ENCODE peak calls at places on chromosome 20, in ten cellular contexts. Q is esophagus squamous epithelium, V is H1, T is lower lobe of right lung, H is left ventricle myocardium inferior, L is body of pancreas, K is OCI-LY7, D is cardiac muscle cell, C is heart right ventricle, Y is suprapubic skin. U is an unnamed sample.

GRCh38 chr20:43941476-43942212 is 27.0 kb downstream of the TOX2 start:
- DNase-seq in Q (no peak), V (no peak), T (no peak), H (no peak), L (no peak), K (peak; percentile 33), D (no peak), C (no peak), Y (no peak), U (no peak)

GRCh38 chr20:50624351-50625016 is 66.9 kb downstream of the RIPOR3 start:
- DNase-seq in Q (no peak), V (no peak), T (peak; percentile 69), H (no peak), L (peak; percentile 82), K (peak; percentile 53), D (no peak), C (no peak), Y (no peak), U (no peak)

GRCh38 chr20:2991532-2991931 is 51.9 kb upstream of the GNRH2 start:
- DNase-seq in Q (no peak), V (no peak), T (no peak), H (no peak), L (no peak), K (no peak), D (no peak), C (no peak), Y (no peak), U (no peak)

GRCh38 chr20:57462781-57463180 is 62.2 kb downstream of the CTCFL start:
- DNase-seq in Q (no peak), V (no peak), T (no peak), H (no peak), L (no peak), K (no peak), D (no peak), C (no peak), Y (no peak), U (no peak)

GRCh38 chr20:53547664-53548239 is 45.9 kb downstream of the ZNF217 start:
- DNase-seq in Q (no peak), V (peak; percentile 9), T (no peak), H (no peak), L (peak; percentile 36), K (peak; percentile 63), D (peak; percentile 80), C (no peak), Y (no peak), U (peak; percentile 48)

GRCh38 chr20:40728470-40728869 is 39.4 kb upstream of the MAFB start:
- DNase-seq in Q (no peak), V (no peak), T (no peak), H (no peak), L (no peak), K (peak; percentile 41), D (no peak), C (no peak), Y (no peak), U (no peak)

GRCh38 chr20:49976542-49976941 is 6.2 kb upstream of the SNAI1 start:
- DNase-seq in Q (no peak), V (no peak), T (no peak), H (no peak), L (no peak), K (no peak), D (no peak), C (no peak), Y (no peak), U (no peak)

GRCh38 chr20:63402178-63402859 is 41.2 kb upstream of the CHRNA4 start:
- DNase-seq in Q (no peak), V (no peak), T (no peak), H (no peak), L (no peak), K (no peak), D (no peak), C (no peak), Y (no peak), U (no peak)

GRCh38 chr20:20768202-20768815 is 55.9 kb upstream of the RALGAPA2 start:
- DNase-seq in Q (no peak), V (no peak), T (no peak), H (no peak), L (no peak), K (no peak), D (no peak), C (no peak), Y (no peak), U (no peak)

GRCh38 chr20:54433653-54434052 is 41.7 kb upstream of the DOK5 start:
- DNase-seq in Q (no peak), V (no peak), T (peak; percentile 53), H (no peak), L (peak; percentile 68), K (no peak), D (no peak), C (no peak), Y (no peak), U (no peak)

GRCh38 chr20:3077618-3078134 is 6.3 kb downstream of the OXT start:
- DNase-seq in Q (no peak), V (no peak), T (no peak), H (no peak), L (no peak), K (no peak), D (no peak), C (no peak), Y (no peak), U (no peak)

GRCh38 chr20:24045621-24046020 is 57.0 kb upstream of the GGTLC1 start:
- DNase-seq in Q (no peak), V (no peak), T (no peak), H (no peak), L (no peak), K (no peak), D (no peak), C (no peak), Y (no peak), U (no peak)

GRCh38 chr20:35279040-35279439 is 1.1 kb upstream of the MMP24OS start:
- DNase-seq in Q (no peak), V (no peak), T (no peak), H (no peak), L (peak; percentile 43), K (no peak), D (no peak), C (no peak), Y (no peak), U (no peak)

GRCh38 chr20:4471221-4471620 is 250.5 kb upstream of the PRND start:
- DNase-seq in Q (no peak), V (no peak), T (no peak), H (no peak), L (no peak), K (no peak), D (no peak), C (no peak), Y (no peak), U (no peak)

GRCh38 chr20:5612476-5613291 is 137.5 kb upstream of the SHLD1 start:
- DNase-seq in Q (no peak), V (no peak), T (no peak), H (no peak), L (no peak), K (no peak), D (no peak), C (no peak), Y (no peak), U (no peak)

GRCh38 chr20:48682529-48683385 is 145.0 kb downstream of the PREX1 start:
- DNase-seq in Q (no peak), V (no peak), T (peak; percentile 91), H (peak; percentile 89), L (peak; percentile 97), K (no peak), D (peak; percentile 98), C (peak; percentile 84), Y (no peak), U (peak; percentile 52)

GRCh38 chr20:44642203-44643153 is 9.0 kb downstream of the ADA start:
- DNase-seq in Q (no peak), V (no peak), T (peak; percentile 70), H (peak; percentile 81), L (peak; percentile 77), K (peak; percentile 65), D (peak; percentile 69), C (peak; percentile 68), Y (no peak), U (no peak)

DNA sequence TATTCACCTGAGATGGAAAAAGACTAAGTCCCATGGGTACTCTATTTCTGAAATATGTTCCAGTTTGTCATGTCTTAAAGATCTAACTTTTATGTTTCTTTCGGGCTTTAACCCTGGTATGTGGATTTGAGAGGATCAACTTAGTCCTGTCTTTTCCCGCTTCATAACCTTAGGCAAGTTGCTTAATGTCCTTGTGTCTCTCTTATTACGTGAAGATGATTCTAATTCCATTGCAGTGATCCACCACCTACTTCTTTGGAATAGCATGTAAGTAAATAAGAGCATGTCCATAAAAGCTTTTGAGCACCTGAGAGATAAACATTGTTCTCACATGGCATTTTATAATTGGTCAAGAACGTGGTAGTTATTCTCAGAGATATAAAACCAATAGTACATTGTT is 23.0 kb downstream of the SPTLC3 start:
- DNase-seq in Q (no peak), V (no peak), T (no peak), H (no peak), L (no peak), K (no peak), D (no peak), C (no peak), Y (no peak), U (no peak)
- H3K27ac ChIP-seq in Q (no peak overlapping the region), V (no peak overlapping the region), T (no peak overlapping the region), H (no peak overlapping the region), L (no peak overlapping the region), K (no peak overlapping the region), D (no peak overlapping the region), C (no peak overlapping the region), Y (no peak overlapping the region), U (no peak overlapping the region)

DNA sequence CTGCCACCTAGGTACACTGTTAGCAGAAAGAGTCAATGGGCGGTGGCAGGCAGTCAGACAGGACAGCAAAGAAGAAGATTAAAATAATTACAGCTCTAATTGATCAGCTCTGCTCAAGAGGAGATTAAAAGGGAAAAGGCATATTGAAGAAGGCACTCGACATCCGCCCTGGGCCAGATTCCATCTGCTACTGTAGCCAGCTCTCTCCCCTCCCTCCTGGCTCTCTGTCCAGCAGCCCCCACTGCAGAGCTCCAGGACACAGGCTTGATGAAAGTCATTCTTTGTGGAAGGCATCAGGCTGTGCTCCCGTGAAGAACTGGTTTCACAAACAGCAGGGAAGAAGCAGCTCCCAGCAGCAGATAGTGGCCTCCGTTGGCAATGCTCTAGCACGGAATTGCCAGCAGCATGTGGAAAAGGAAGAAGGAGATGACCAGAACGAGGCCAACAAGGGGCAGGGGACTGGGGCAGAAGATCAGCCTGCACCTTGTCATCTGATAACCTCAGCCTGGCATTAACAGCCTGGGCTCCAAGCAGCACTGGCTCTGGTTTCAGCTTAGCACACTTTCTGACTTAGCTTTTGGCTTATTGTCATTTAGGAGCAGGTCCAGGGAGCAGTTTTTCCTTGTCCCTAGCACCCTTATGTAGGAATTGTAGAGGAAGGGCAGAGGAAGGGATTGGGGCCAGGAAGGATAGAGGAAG is 465.9 kb downstream of the KIF16B start:
- DNase-seq in Q (no peak), V (no peak), T (no peak), H (no peak), L (no peak), K (no peak), D (peak; percentile 44), C (no peak), Y (no peak), U (no peak)
- H3K27ac ChIP-seq in Q (no peak overlapping the region), V (no peak overlapping the region), T (no peak overlapping the region), H (no peak overlapping the region), L (no peak overlapping the region), K (no peak overlapping the region), D (no peak overlapping the region), C (no peak overlapping the region), Y (no peak overlapping the region), U (no peak overlapping the region)

GRCh38 chr20:11926599-11926998 is 8.9 kb downstream of the BTBD3 start:
- DNase-seq in Q (no peak), V (no peak), T (no peak), H (no peak), L (no peak), K (no peak), D (no peak), C (no peak), Y (no peak), U (no peak)
- H3K27ac ChIP-seq in Q (no peak overlapping the region), V (no peak overlapping the region), T (no peak overlapping the region), H (no peak overlapping the region), L (no peak overlapping the region), K (no peak overlapping the region), D (no peak overlapping the region), C (no peak overlapping the region), Y (no peak overlapping the region), U (no peak overlapping the region)

GRCh38 chr20:47117325-47117724 is 222.7 kb downstream of the EYA2 start:
- DNase-seq in Q (no peak), V (no peak), T (no peak), H (no peak), L (no peak), K (no peak), D (no peak), C (no peak), Y (no peak), U (peak; percentile 57)
- H3K27ac ChIP-seq in Q (no peak overlapping the region), V (no peak overlapping the region), T (no peak overlapping the region), H (peak overlapping the region; percentile 55), L (no peak overlapping the region), K (no peak overlapping the region), D (no peak overlapping the region), C (peak overlapping the region; percentile 36), Y (peak overlapping the region; percentile 26), U (peak overlapping the region; percentile 89)

U was measured in tibial nerve.